ENCODE peak calls at places on chromosomes 13 and 19, in seven cellular contexts. One of them, this sample, is unnamed.

GRCh38 chr13:38135590-38135989 is 214.1 kb upstream of the UFM1 start:
- DNase-seq in AG10803: no peak
- DNase-seq in WTC11: no peak
- DNase-seq in lower leg skin: no peak
- DNase-seq in GM12865: no peak
- DNase-seq in CD8-positive, alpha-beta T cell: no peak
- DNase-seq in H1: no peak
- DNase-seq in this sample: no peak

GRCh38 chr13:104750377-104750776 is 1684.2 kb upstream of the SLC10A2 start:
- DNase-seq in CD8-positive, alpha-beta T cell: no peak
- DNase-seq in lower leg skin: no peak
- DNase-seq in H1: no peak
- DNase-seq in WTC11: no peak
- DNase-seq in GM12865: no peak
- DNase-seq in AG10803: no peak
- DNase-seq in this sample: no peak

GRCh38 chr19:50601407-50602088 is 33.3 kb upstream of the LRRC4B start:
- DNase-seq in WTC11: no peak
- DNase-seq in GM12865: no peak
- DNase-seq in lower leg skin: no peak
- DNase-seq in AG10803: no peak
- DNase-seq in CD8-positive, alpha-beta T cell: no peak
- DNase-seq in H1: no peak
- DNase-seq in this sample: no peak

GRCh38 chr19:14495678-14496028 is 274 bp downstream of the GIPC1 start:
- DNase-seq in lower leg skin: no peak
- DNase-seq in GM12865: no peak
- DNase-seq in WTC11: no peak
- DNase-seq in AG10803: no peak
- DNase-seq in H1: no peak
- DNase-seq in CD8-positive, alpha-beta T cell: no peak
- DNase-seq in this sample: no peak

GRCh38 chr19:16571689-16572331 is 405 bp downstream of the SLC35E1 start:
- DNase-seq in WTC11: peak; percentile 42
- DNase-seq in H1: peak; percentile 58
- DNase-seq in GM12865: peak; percentile 64
- DNase-seq in CD8-positive, alpha-beta T cell: peak; percentile 33
- DNase-seq in lower leg skin: no peak
- DNase-seq in AG10803: peak; percentile 13
- DNase-seq in this sample: no peak

GRCh38 chr19:47232422-47233211 is 1.6 kb upstream of the BBC3 start:
- DNase-seq in AG10803: peak; percentile 80
- DNase-seq in H1: no peak
- DNase-seq in GM12865: peak; percentile 67
- DNase-seq in WTC11: no peak
- DNase-seq in lower leg skin: no peak
- DNase-seq in CD8-positive, alpha-beta T cell: no peak
- DNase-seq in this sample: no peak

GRCh38 chr19:7795555-7796161 is 32.6 kb downstream of the CLEC4M start:
- DNase-seq in H1: no peak
- DNase-seq in CD8-positive, alpha-beta T cell: no peak
- DNase-seq in GM12865: no peak
- DNase-seq in lower leg skin: no peak
- DNase-seq in AG10803: no peak
- DNase-seq in WTC11: no peak
- DNase-seq in this sample: no peak

GRCh38 chr13:59318320-59318930 is 845.3 kb downstream of the DIAPH3 start:
- DNase-seq in WTC11: peak; percentile 88
- DNase-seq in lower leg skin: peak; percentile 33
- DNase-seq in GM12865: peak; percentile 58
- DNase-seq in CD8-positive, alpha-beta T cell: peak; percentile 44
- DNase-seq in AG10803: peak; percentile 37
- DNase-seq in H1: peak; percentile 90
- DNase-seq in this sample: no peak

GRCh38 chr13:73547239-73547638 is 488.4 kb downstream of the KLF5 start:
- DNase-seq in lower leg skin: no peak
- DNase-seq in GM12865: no peak
- DNase-seq in WTC11: no peak
- DNase-seq in AG10803: no peak
- DNase-seq in CD8-positive, alpha-beta T cell: no peak
- DNase-seq in H1: no peak
- DNase-seq in this sample: no peak

GRCh38 chr19:4415352-4415751 is 12.9 kb downstream of the CHAF1A start:
- DNase-seq in AG10803: no peak
- DNase-seq in lower leg skin: no peak
- DNase-seq in CD8-positive, alpha-beta T cell: no peak
- DNase-seq in GM12865: no peak
- DNase-seq in WTC11: no peak
- DNase-seq in H1: no peak
- DNase-seq in this sample: no peak

GRCh38 chr19:57599761-57600383 is at the start of gene ZNF530:
- DNase-seq in GM12865: peak; percentile 96
- DNase-seq in lower leg skin: peak; percentile 91
- DNase-seq in H1: peak; percentile 87
- DNase-seq in CD8-positive, alpha-beta T cell: peak; percentile 89
- DNase-seq in AG10803: peak; percentile 89
- DNase-seq in WTC11: peak; percentile 91
- DNase-seq in this sample: peak; percentile 77

GRCh38 chr13:81713201-81713600 is 1372.3 kb upstream of the SPRY2 start:
- DNase-seq in WTC11: no peak
- DNase-seq in CD8-positive, alpha-beta T cell: no peak
- DNase-seq in H1: no peak
- DNase-seq in GM12865: no peak
- DNase-seq in lower leg skin: no peak
- DNase-seq in AG10803: no peak
- DNase-seq in this sample: no peak

GRCh38 chr19:1324792-1325567 is 39.3 kb downstream of the EFNA2 start:
- DNase-seq in GM12865: no peak
- DNase-seq in lower leg skin: peak; percentile 46
- DNase-seq in H1: no peak
- DNase-seq in CD8-positive, alpha-beta T cell: peak; percentile 40
- DNase-seq in AG10803: peak; percentile 67
- DNase-seq in WTC11: peak; percentile 64
- DNase-seq in this sample: no peak

GRCh38 chr13:94662274-94662945 is 49.9 kb downstream of the SOX21 start:
- DNase-seq in H1: no peak
- DNase-seq in lower leg skin: no peak
- DNase-seq in CD8-positive, alpha-beta T cell: no peak
- DNase-seq in AG10803: no peak
- DNase-seq in GM12865: no peak
- DNase-seq in WTC11: no peak
- DNase-seq in this sample: no peak

GRCh38 chr13:95644611-95645052 is at the start of gene DZIP1:
- DNase-seq in CD8-positive, alpha-beta T cell: no peak
- DNase-seq in GM12865: peak; percentile 74
- DNase-seq in H1: no peak
- DNase-seq in lower leg skin: peak; percentile 28
- DNase-seq in AG10803: peak; percentile 81
- DNase-seq in WTC11: peak; percentile 92
- DNase-seq in this sample: no peak

GRCh38 chr13:43865892-43866291 is 13.6 kb downstream of the CCDC122 start:
- DNase-seq in GM12865: no peak
- DNase-seq in lower leg skin: no peak
- DNase-seq in CD8-positive, alpha-beta T cell: no peak
- DNase-seq in AG10803: peak; percentile 74
- DNase-seq in H1: no peak
- DNase-seq in WTC11: no peak
- DNase-seq in this sample: no peak

GRCh38 chr19:3669134-3669436 is 31.2 kb downstream of the PIP5K1C start:
- DNase-seq in AG10803: no peak
- DNase-seq in H1: no peak
- DNase-seq in WTC11: no peak
- DNase-seq in lower leg skin: no peak
- DNase-seq in GM12865: no peak
- DNase-seq in CD8-positive, alpha-beta T cell: no peak
- DNase-seq in this sample: no peak

GRCh38 chr19:30387311-30388115 is 15.3 kb downstream of the ZNF536 start:
- DNase-seq in AG10803: no peak
- DNase-seq in H1: peak; percentile 28
- DNase-seq in lower leg skin: no peak
- DNase-seq in CD8-positive, alpha-beta T cell: no peak
- DNase-seq in GM12865: no peak
- DNase-seq in WTC11: no peak
- DNase-seq in this sample: no peak

GRCh38 chr19:43425567-43426392 is 11.1 kb downstream of the TEX101 start:
- DNase-seq in GM12865: no peak
- DNase-seq in H1: no peak
- DNase-seq in lower leg skin: no peak
- DNase-seq in WTC11: no peak
- DNase-seq in AG10803: peak; percentile 29
- DNase-seq in CD8-positive, alpha-beta T cell: no peak
- DNase-seq in this sample: no peak
- TF ChIP-seq CTCF in GM12865: peak; percentile 37
- TF ChIP-seq CTCF in H1: peak; percentile 56
- TF ChIP-seq CTCF in lower leg skin: no peak
- TF ChIP-seq CTCF in WTC11: no peak
- TF ChIP-seq CTCF in AG10803: peak; percentile 64
- TF ChIP-seq CTCF in CD8-positive, alpha-beta T cell: peak; percentile 44
- TF ChIP-seq CTCF in this sample: no peak

GRCh38 chr19:39539519-39540332 is at the start of gene EID2:
- DNase-seq in AG10803: peak; percentile 94
- DNase-seq in CD8-positive, alpha-beta T cell: peak; percentile 96
- DNase-seq in GM12865: peak; percentile 97
- DNase-seq in lower leg skin: peak; percentile 91
- DNase-seq in H1: peak; percentile 96
- DNase-seq in WTC11: peak; percentile 93
- DNase-seq in this sample: peak; percentile 88
- TF ChIP-seq CTCF in AG10803: peak; percentile 78
- TF ChIP-seq CTCF in CD8-positive, alpha-beta T cell: peak; percentile 74
- TF ChIP-seq CTCF in GM12865: peak; percentile 88
- TF ChIP-seq CTCF in lower leg skin: peak; percentile 64
- TF ChIP-seq CTCF in H1: peak; percentile 66
- TF ChIP-seq CTCF in WTC11: peak; percentile 62
- TF ChIP-seq CTCF in this sample: no peak

GRCh38 chr13:97435297-97435682 is 1.3 kb downstream of the RAP2A start:
- DNase-seq in GM12865: no peak
- DNase-seq in AG10803: no peak
- DNase-seq in WTC11: no peak
- DNase-seq in CD8-positive, alpha-beta T cell: no peak
- DNase-seq in lower leg skin: no peak
- DNase-seq in H1: no peak
- DNase-seq in this sample: no peak

GRCh38 chr13:97432232-97432916 is 1.6 kb upstream of the RAP2A start:
- DNase-seq in WTC11: no peak
- DNase-seq in GM12865: peak; percentile 28
- DNase-seq in lower leg skin: no peak
- DNase-seq in AG10803: no peak
- DNase-seq in CD8-positive, alpha-beta T cell: no peak
- DNase-seq in H1: no peak
- DNase-seq in this sample: no peak

GRCh38 chr13:97434417-97435296 is 688 bp downstream of the RAP2A start:
- DNase-seq in H1: peak; percentile 55
- DNase-seq in AG10803: no peak
- DNase-seq in CD8-positive, alpha-beta T cell: peak; percentile 37
- DNase-seq in WTC11: peak; percentile 34
- DNase-seq in GM12865: peak; percentile 52
- DNase-seq in lower leg skin: peak; percentile 40
- DNase-seq in this sample: peak; percentile 45

GRCh38 chr13:97432917-97433726 is 847 bp upstream of the RAP2A start:
- DNase-seq in CD8-positive, alpha-beta T cell: peak; percentile 98
- DNase-seq in H1: peak; percentile 100
- DNase-seq in lower leg skin: peak; percentile 99
- DNase-seq in GM12865: peak; percentile 100
- DNase-seq in WTC11: peak; percentile 98
- DNase-seq in AG10803: peak; percentile 100
- DNase-seq in this sample: peak; percentile 99

GRCh38 chr13:97433727-97434416 is at the start of gene RAP2A:
- DNase-seq in H1: peak; percentile 86
- DNase-seq in WTC11: peak; percentile 89
- DNase-seq in lower leg skin: peak; percentile 88
- DNase-seq in AG10803: peak; percentile 93
- DNase-seq in CD8-positive, alpha-beta T cell: peak; percentile 89
- DNase-seq in GM12865: peak; percentile 96
- DNase-seq in this sample: peak; percentile 83
- TF ChIP-seq CTCF in H1: no peak
- TF ChIP-seq CTCF in WTC11: no peak
- TF ChIP-seq CTCF in lower leg skin: no peak
- TF ChIP-seq CTCF in AG10803: no peak
- TF ChIP-seq CTCF in CD8-positive, alpha-beta T cell: no peak
- TF ChIP-seq CTCF in GM12865: peak; percentile 6
- TF ChIP-seq CTCF in this sample: no peak

GRCh38 chr19:18771328-18772242 is 19.5 kb downstream of the COMP start:
- DNase-seq in WTC11: peak; percentile 60
- DNase-seq in GM12865: peak; percentile 37
- DNase-seq in lower leg skin: no peak
- DNase-seq in CD8-positive, alpha-beta T cell: no peak
- DNase-seq in H1: no peak
- DNase-seq in AG10803: no peak
- DNase-seq in this sample: no peak
- TF ChIP-seq CTCF in WTC11: no peak
- TF ChIP-seq CTCF in GM12865: peak; percentile 31
- TF ChIP-seq CTCF in lower leg skin: no peak
- TF ChIP-seq CTCF in CD8-positive, alpha-beta T cell: no peak
- TF ChIP-seq CTCF in H1: peak; percentile 58
- TF ChIP-seq CTCF in AG10803: peak; percentile 20
- TF ChIP-seq CTCF in this sample: no peak

This sample was measured in activated B cell treated with CpG ODN at 0.5 μM for 24 hours.